ENCODE peak calls at places on chromosomes 11 and 22, in five cellular contexts. Z is ovary; L is activated CD4-positive, alpha-beta T cell treated with anti-CD3 and anti-CD28 coated beads, Interleukin-2, amount 50 U/mL, for 24 hours; A is stimulated activated CD4-positive, alpha-beta T cell treated with anti-CD3 and anti-CD28 coated beads, TNF-alpha, amount 100 ng/mL, for 48 hours; O is posterior vena cava. E is an unnamed sample.

GRCh38 chr11:45477588-45477987 is 187.8 kb downstream of the CHST1 start:
- DNase-seq in Z (no peak), L (no peak), A (no peak), O (peak; percentile 44), E (no peak)

GRCh38 chr11:66365711-66366619 is 5.6 kb downstream of the SLC29A2 start:
- DNase-seq in Z (no peak), L (no peak), A (no peak), O (peak; percentile 78), E (peak; percentile 22)

GRCh38 chr11:72738199-72739141 is 13.7 kb downstream of the ARAP1 start:
- DNase-seq in Z (no peak), L (no peak), A (no peak), O (peak; percentile 88), E (no peak)

GRCh38 chr11:59214141-59214893 is 1.6 kb upstream of the MPEG1 start:
- DNase-seq in Z (no peak), L (no peak), A (no peak), O (no peak), E (no peak)

GRCh38 chr11:112797653-112798293 is 163.4 kb upstream of the NCAM1 start:
- DNase-seq in Z (no peak), L (no peak), A (peak; percentile 10), O (peak; percentile 77), E (peak; percentile 26)

GRCh38 chr11:17551347-17552040 is 4.4 kb downstream of the OTOG start:
- DNase-seq in Z (no peak), L (no peak), A (no peak), O (peak; percentile 78), E (no peak)

GRCh38 chr11:96194571-96194970 is 148.4 kb downstream of the MAML2 start:
- DNase-seq in Z (no peak), L (no peak), A (no peak), O (no peak), E (no peak)

GRCh38 chr11:18633256-18634139 is 644 bp downstream of the SPTY2D1 start:
- DNase-seq in Z (no peak), L (no peak), A (no peak), O (no peak), E (no peak)

GRCh38 chr22:22934543-22935055 is 47.0 kb downstream of the IGLL5 start:
- DNase-seq in Z (no peak), L (no peak), A (no peak), O (no peak), E (no peak)